ENCODE peak calls at places on chromosomes 2 and 18, in four cellular contexts. H, D, O and A are unnamed samples.
A peak's percentile ranks its signal among the peaks of the same experiment; 100 is the strongest.

GRCh38 chr2:99722726-99723125 is 232.9 kb upstream of the REV1 start:
- DNase-seq in O (no peak), H (no peak), D (no peak), A (no peak)

GRCh38 chr2:216878072-216878471 is 18.2 kb upstream of the TNP1 start:
- DNase-seq in D (no peak), H (no peak), O (no peak), A (no peak)

GRCh38 chr2:489838-490237 is 187.4 kb downstream of the TMEM18 start:
- DNase-seq in D (no peak), O (no peak), H (no peak), A (no peak)

GRCh38 chr2:218615868-218616315 is 8.2 kb downstream of the PLCD4 start:
- DNase-seq in D (no peak), O (peak; percentile 56), H (no peak), A (no peak)

GRCh38 chr2:161625996-161626395 is 1.8 kb downstream of the SLC4A10 start:
- DNase-seq in O (no peak), H (no peak), D (no peak), A (no peak)

GRCh38 chr2:162261032-162261945 is 18.0 kb upstream of the FAP start:
- DNase-seq in D (no peak), H (no peak), O (no peak), A (no peak)

GRCh38 chr2:206378835-206379234 is 64.5 kb upstream of the ADAM23 start:
- DNase-seq in O (no peak), D (no peak), H (no peak), A (no peak)

GRCh38 chr2:215728504-215729065 is 284.8 kb downstream of the MREG start:
- DNase-seq in D (peak; percentile 34), H (peak; percentile 35), O (peak; percentile 34), A (no peak)

GRCh38 chr2:160388464-160389263 is 104.9 kb downstream of the RBMS1 start:
- DNase-seq in D (no peak), O (no peak), H (no peak), A (no peak)

GRCh38 chr2:36352711-36353110 is 2.9 kb upstream of the CRIM1 start:
- DNase-seq in D (no peak), H (no peak), O (peak; percentile 62), A (no peak)

GRCh38 chr2:106192752-106193490 is 1.2 kb downstream of the UXS1 start:
- DNase-seq in D (peak; percentile 45), O (peak; percentile 43), H (peak; percentile 47), A (peak; percentile 26)

GRCh38 chr2:240595381-240596079 is 9.0 kb downstream of the CAPN10 start:
- DNase-seq in H (no peak), O (peak; percentile 64), D (peak; percentile 54), A (peak; percentile 57)

GRCh38 chr18:43719264-43719795 is 442.0 kb upstream of the SYT4 start:
- DNase-seq in H (no peak), D (no peak), O (no peak), A (no peak)

GRCh38 chr2:202172439-202173191 is 65.8 kb downstream of the SUMO1 start:
- DNase-seq in H (peak; percentile 39), D (no peak), O (no peak), A (no peak)

GRCh38 chr2:20016346-20016745 is 3.9 kb upstream of the MATN3 start:
- DNase-seq in D (no peak), H (no peak), O (no peak), A (no peak)

GRCh38 chr2:169877406-169877805 is 50.2 kb downstream of the UBR3 start:
- DNase-seq in D (peak; percentile 59), H (no peak), O (peak; percentile 31), A (no peak)

GRCh38 chr2:38125830-38126229 is 49.9 kb upstream of the CYP1B1 start:
- DNase-seq in O (no peak), H (no peak), D (no peak), A (no peak)

GRCh38 chr2:19207452-19207851 is 151.0 kb downstream of the OSR1 start:
- DNase-seq in O (no peak), H (no peak), D (no peak), A (no peak)

GRCh38 chr2:1136071-1136470 is 185.4 kb downstream of the SNTG2 start:
- DNase-seq in H (no peak), D (peak; percentile 4), O (no peak), A (no peak)

GRCh38 chr18:78725426-78725825 is 254.2 kb upstream of the SALL3 start:
- DNase-seq in D (no peak), H (no peak), O (no peak), A (no peak)

GRCh38 chr2:238845583-238846480 is 2.1 kb upstream of the TWIST2 start:
- DNase-seq in O (no peak), H (no peak), D (no peak), A (no peak)

GRCh38 chr2:190382851-190383250 is 25.3 kb upstream of the MFSD6 start:
- DNase-seq in H (peak; percentile 43), O (peak; percentile 62), D (peak; percentile 63), A (peak; percentile 14)

GRCh38 chr2:46032996-46033395 is 264.2 kb upstream of the EPAS1 start:
- DNase-seq in O (peak; percentile 70), H (no peak), D (no peak), A (no peak)

GRCh38 chr2:2014251-2014761 is 270.0 kb upstream of the PXDN start:
- DNase-seq in O (no peak), D (no peak), H (no peak), A (no peak)

GRCh38 chr2:99688699-99689098 is 198.9 kb upstream of the REV1 start:
- DNase-seq in O (no peak), D (no peak), H (no peak), A (no peak)

GRCh38 chr2:219041252-219041651 is at the start of gene CFAP65:
- DNase-seq in D (peak; percentile 5), O (no peak), H (no peak), A (no peak)

GRCh38 chr2:46805401-46805951 is 110.1 kb downstream of the MCFD2 start:
- DNase-seq in D (no peak), O (no peak), H (no peak), A (no peak)

GRCh38 chr2:239889641-239890055 is 135.5 kb downstream of the NDUFA10 start:
- DNase-seq in H (no peak), O (no peak), D (no peak), A (no peak)

GRCh38 chr2:118312963-118313756 is 224.9 kb downstream of the INSIG2 start:
- DNase-seq in H (no peak), D (peak; percentile 15), O (no peak), A (no peak)

GRCh38 chr18:78677483-78678317 is 301.9 kb upstream of the SALL3 start:
- DNase-seq in D (no peak), H (no peak), O (no peak), A (no peak)

DNA sequence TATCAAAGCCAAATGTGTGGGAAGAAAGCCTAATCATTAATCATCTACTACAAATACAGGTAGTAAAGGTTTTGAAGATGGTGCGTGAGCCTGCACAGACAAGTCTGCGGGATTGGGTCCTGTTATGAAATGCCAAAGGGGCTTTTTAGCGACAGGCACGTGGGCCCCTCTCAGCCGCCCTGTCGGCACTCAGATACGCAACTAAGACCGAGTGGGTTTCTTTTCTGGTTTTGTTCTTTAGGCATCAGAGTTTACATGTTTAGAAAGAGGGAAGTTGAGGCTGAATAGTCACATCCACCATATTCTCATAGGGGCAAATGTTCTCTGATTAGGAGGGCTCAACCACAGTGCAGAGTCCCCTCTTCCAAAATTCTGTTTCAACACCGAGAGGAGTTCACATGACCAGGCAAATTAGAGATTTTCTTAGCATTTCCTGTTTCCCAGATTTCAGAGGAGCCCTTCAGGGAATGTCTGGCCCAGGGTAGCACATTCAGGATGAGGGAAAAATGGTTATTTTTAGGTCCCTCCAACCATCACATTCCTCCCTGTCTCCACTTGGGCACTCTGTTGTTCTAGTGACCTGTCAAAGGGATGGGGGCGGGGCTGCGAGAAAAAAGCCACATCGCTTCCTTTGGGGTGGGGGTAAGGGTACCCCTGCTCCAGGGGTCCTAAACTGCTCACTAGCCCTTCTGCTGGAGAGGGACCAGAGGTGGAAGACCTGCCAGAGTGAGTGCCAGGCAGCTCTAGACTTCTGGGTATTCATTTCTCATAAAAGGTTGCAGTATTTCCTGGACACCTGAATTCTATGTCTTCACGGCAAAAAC is 159.2 kb downstream of the BCL2 start:
- DNase-seq in O (no peak), D (no peak), H (peak; percentile 62), A (no peak)
- TF ChIP-seq SP1 in O (no peak), D (no peak), H (peak; percentile 32), A (no peak)

GRCh38 chr18:35703043-35703688 is 121.6 kb downstream of the GALNT1 start:
- DNase-seq in D (no peak), H (no peak), O (peak; percentile 94), A (no peak)
- TF ChIP-seq BHLHE40 in D (no peak), H (no peak), O (no peak), A (no peak)

GRCh38 chr18:39561136-39561535 is 1995.5 kb upstream of the CELF4 start:
- DNase-seq in D (no peak), O (no peak), H (no peak), A (no peak)

DNA sequence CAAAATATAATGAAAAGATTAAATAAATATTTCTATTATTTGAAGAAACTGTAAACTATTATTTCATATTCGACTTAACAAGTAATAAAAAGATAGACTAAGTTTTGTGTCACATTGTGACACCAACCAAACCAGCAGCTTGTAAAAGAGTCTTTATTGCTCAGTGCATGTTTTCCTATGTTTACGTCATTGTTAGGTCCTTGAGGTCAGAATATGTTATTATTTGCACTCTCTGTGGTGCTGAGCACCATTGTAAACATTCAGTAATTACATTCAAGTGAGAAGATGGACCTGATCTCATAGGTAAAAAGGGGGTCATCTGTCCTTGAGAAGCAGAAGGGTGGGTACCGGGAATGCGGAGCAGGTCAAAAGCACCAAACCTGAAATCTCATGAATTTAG is 1999.1 kb upstream of the CELF4 start:
- DNase-seq in D (no peak), H (no peak), O (no peak), A (no peak)
- TF ChIP-seq FOXM1 in D (no peak), H (no peak), O (no peak), A (no peak)

GRCh38 chr2:130824492-130825061 is 12.1 kb upstream of the ARHGEF4 start:
- DNase-seq in H (peak; percentile 86), D (no peak), O (no peak), A (no peak)
- TF ChIP-seq SP1 in H (no peak), D (no peak), O (no peak), A (no peak)

DNA sequence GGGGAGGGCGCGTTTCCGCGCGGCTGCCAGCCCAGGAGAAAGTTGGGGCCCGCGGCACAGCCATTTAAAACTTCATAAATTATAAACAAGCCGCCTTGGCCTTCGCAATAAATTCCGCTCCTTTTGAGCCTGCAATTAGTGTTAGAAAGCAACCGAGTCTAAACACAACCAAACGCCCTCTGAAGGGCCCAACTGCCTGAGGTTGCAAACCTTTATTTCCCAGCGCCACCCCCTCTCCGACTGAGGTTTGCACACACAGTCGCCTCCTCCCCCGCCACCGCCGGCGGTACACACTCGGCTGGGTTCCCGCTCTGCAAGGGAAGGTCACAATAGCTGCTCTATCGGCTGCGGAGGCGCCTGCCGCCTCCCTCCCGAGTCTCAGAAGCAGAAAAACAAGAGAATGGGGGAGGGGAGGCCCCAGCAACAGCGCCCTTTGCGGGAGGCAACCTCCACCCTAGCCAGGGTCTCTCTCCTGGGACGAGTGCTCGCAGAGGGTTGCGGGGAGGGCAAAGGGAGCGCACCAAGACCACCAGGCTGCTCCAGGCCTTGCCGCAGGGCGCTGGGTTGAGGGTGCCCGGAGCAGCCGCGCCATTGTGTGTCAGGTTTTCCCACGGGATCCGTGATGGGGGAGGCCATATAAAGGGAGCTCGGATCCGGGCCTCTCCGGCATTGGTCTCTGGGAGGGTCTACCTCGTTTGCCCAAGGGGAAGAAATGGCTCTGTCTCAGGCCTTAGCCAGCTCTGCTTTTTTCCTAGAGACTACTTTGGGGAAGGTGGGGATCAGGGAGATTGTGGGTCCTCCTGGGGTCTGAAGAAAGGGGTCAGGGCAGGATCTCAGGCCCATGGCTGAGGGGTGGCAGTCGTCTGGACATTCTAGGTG is 13.4 kb upstream of the HOXD1 start:
- DNase-seq in H (no peak), D (peak; percentile 59), O (no peak), A (peak; percentile 71)
- TF ChIP-seq BHLHE40 in H (no peak), D (no peak), O (no peak), A (no peak)

GRCh38 chr2:54803783-54804758 is 80.6 kb downstream of the EML6 start:
- DNase-seq in D (no peak), O (no peak), H (no peak), A (no peak)
- TF ChIP-seq FOXM1 in D (no peak), O (no peak), H (no peak), A (no peak)